ENCODE peak calls at places on chromosomes 16 and 17, in nine cellular contexts. X is tibial nerve, D is OCI-LY7, Q is cardiac fibroblast, N is A549, B is Caco-2, U is heart left ventricle, L is sigmoid colon, Y is foreskin fibroblast. J is an unnamed sample.

GRCh38 chr16:80591071-80591935 is 50.5 kb downstream of the DYNLRB2 start:
- DNase-seq in X (no peak), D (no peak), Q (no peak), N (no peak), B (no peak), U (no peak), L (no peak), Y (no peak), J (no peak)

GRCh38 chr16:27826893-27827289 is 236.6 kb downstream of the GSG1L start:
- DNase-seq in X (no peak), D (no peak), Q (no peak), N (no peak), B (no peak), U (no peak), L (peak; percentile 19), Y (no peak), J (no peak)

GRCh38 chr17:21452377-21453143 is 76.4 kb downstream of the KCNJ12 start:
- DNase-seq in X (peak; percentile 72), D (peak; percentile 5), Q (peak; percentile 84), N (no peak), B (no peak), U (peak; percentile 68), L (peak; percentile 80), Y (peak; percentile 84), J (peak; percentile 75)

GRCh38 chr17:78133971-78134898 is 3.7 kb downstream of the TMC8 start:
- DNase-seq in X (peak; percentile 43), D (peak; percentile 91), Q (peak; percentile 38), N (peak; percentile 79), B (peak; percentile 78), U (no peak), L (no peak), Y (peak; percentile 47), J (peak; percentile 80)

GRCh38 chr17:4833941-4834501 is 881 bp downstream of the MINK1 start:
- DNase-seq in X (peak; percentile 14), D (peak; percentile 26), Q (peak; percentile 60), N (no peak), B (no peak), U (no peak), L (peak; percentile 68), Y (peak; percentile 65), J (peak; percentile 67)

GRCh38 chr17:80263253-80264047 is 2.8 kb downstream of the RNF213 start:
- DNase-seq in X (peak; percentile 92), D (peak; percentile 97), Q (peak; percentile 89), N (peak; percentile 66), B (peak; percentile 62), U (peak; percentile 83), L (peak; percentile 95), Y (peak; percentile 90), J (peak; percentile 87)

GRCh38 chr17:11969565-11969964 is 27.7 kb downstream of the ZNF18 start:
- DNase-seq in X (no peak), D (no peak), Q (no peak), N (no peak), B (no peak), U (no peak), L (no peak), Y (no peak), J (no peak)

GRCh38 chr17:63150994-63151464 is 185.0 kb downstream of the TANC2 start:
- DNase-seq in X (no peak), D (no peak), Q (peak; percentile 38), N (no peak), B (no peak), U (no peak), L (no peak), Y (peak; percentile 72), J (no peak)

GRCh38 chr17:56121661-56122060 is 31.6 kb upstream of the ANKFN1 start:
- DNase-seq in X (no peak), D (no peak), Q (no peak), N (no peak), B (no peak), U (no peak), L (no peak), Y (peak; percentile 16), J (no peak)

GRCh38 chr17:41617698-41618097 is 5.1 kb upstream of the KRT16 start:
- DNase-seq in X (no peak), D (no peak), Q (no peak), N (no peak), B (no peak), U (peak; percentile 33), L (peak; percentile 46), Y (no peak), J (peak; percentile 60)

GRCh38 chr17:418421-418751 is 65.8 kb upstream of the RPH3AL start:
- DNase-seq in X (no peak), D (no peak), Q (no peak), N (no peak), B (no peak), U (no peak), L (no peak), Y (no peak), J (no peak)

GRCh38 chr17:46995841-46996571 is 17.0 kb upstream of the RPRML start:
- DNase-seq in X (no peak), D (peak; percentile 49), Q (peak; percentile 48), N (no peak), B (no peak), U (no peak), L (no peak), Y (peak; percentile 54), J (no peak)

GRCh38 chr17:19753661-19754463 is 5.8 kb upstream of the ALDH3A1 start:
- DNase-seq in X (no peak), D (no peak), Q (no peak), N (peak; percentile 89), B (peak; percentile 29), U (peak; percentile 62), L (peak; percentile 61), Y (no peak), J (peak; percentile 82)

GRCh38 chr17:74453665-74454196 is 12.7 kb upstream of the CD300A start:
- DNase-seq in X (no peak), D (peak; percentile 93), Q (no peak), N (peak; percentile 98), B (peak; percentile 91), U (peak; percentile 96), L (no peak), Y (no peak), J (no peak)

GRCh38 chr16:4666537-4667202 is 26.7 kb upstream of the NUDT16L1 start:
- DNase-seq in X (no peak), D (no peak), Q (no peak), N (no peak), B (no peak), U (no peak), L (no peak), Y (no peak), J (no peak)

GRCh38 chr16:1493746-1494094 is 560 bp downstream of the TELO2 start:
- DNase-seq in X (no peak), D (peak; percentile 35), Q (no peak), N (peak; percentile 24), B (no peak), U (peak; percentile 60), L (no peak), Y (peak; percentile 45), J (no peak)

GRCh38 chr16:1494129-1494640 is 1.0 kb downstream of the TELO2 start:
- DNase-seq in X (peak; percentile 26), D (peak; percentile 7), Q (peak; percentile 90), N (peak; percentile 69), B (no peak), U (peak; percentile 84), L (peak; percentile 81), Y (peak; percentile 92), J (peak; percentile 68)

GRCh38 chr16:1495281-1496262 is 2.4 kb downstream of the TELO2 start:
- DNase-seq in X (no peak), D (no peak), Q (no peak), N (no peak), B (no peak), U (peak; percentile 61), L (no peak), Y (no peak), J (no peak)

GRCh38 chr16:1492923-1493745 is at the start of gene TELO2:
- DNase-seq in X (peak; percentile 56), D (peak; percentile 87), Q (peak; percentile 85), N (peak; percentile 76), B (peak; percentile 85), U (peak; percentile 93), L (peak; percentile 89), Y (peak; percentile 91), J (peak; percentile 92)

DNA sequence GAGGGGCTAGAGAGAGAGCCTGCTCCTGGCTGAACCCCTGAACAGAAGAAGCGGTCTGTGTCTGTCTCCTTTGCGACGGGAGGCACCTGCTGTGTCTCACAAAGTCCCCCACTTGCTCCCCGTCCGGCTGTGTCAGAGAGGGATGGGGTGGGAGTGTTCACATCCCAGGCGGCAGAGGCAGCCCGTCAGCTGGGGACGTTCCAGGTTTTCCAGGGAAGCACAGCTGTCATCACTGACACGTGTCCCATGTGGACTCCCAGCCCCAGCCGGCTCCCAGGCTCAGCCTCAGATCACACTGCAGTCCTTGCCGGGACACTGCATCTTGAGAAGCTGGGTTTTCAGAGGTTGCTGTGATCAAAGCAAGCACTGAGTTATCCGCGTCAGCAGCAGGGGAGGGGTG is 1.6 kb downstream of the TELO2 start:
- DNase-seq in X (no peak), D (no peak), Q (peak; percentile 12), N (no peak), B (no peak), U (peak; percentile 77), L (peak; percentile 77), Y (peak; percentile 44), J (no peak)
- H3K4me3 ChIP-seq in X (no peak overlapping the region), D (peak overlapping the region; percentile 90), Q (peak overlapping the region; percentile 78), N (peak overlapping the region; percentile 84), B (no peak overlapping the region), U (peak overlapping the region; percentile 59), L (no peak overlapping the region), Y (peak overlapping the region; percentile 86), J (no peak overlapping the region)

DNA sequence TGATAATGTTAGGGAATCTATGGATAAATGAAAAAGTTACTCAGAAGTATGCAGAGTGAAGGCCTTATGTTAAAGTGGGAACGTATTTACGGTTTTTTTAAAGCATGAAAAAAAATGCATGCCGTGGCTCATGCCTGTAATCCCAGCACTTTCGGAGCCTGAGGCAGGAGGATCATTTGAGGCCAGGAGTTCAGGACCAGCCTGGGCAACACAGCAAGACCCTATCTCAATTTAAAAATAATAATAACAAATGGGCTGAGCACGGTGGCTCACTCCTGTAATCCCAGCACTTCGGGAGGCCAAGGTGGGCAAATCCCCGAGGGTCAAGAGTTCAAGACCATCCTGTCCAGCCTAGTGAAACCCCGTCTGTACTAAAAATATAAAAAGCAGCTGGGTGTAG is 6.0 kb downstream of the POLR2A start:
- DNase-seq in X (no peak), D (no peak), Q (no peak), N (no peak), B (no peak), U (peak; percentile 3), L (no peak), Y (no peak), J (no peak)
- H3K4me3 ChIP-seq in X (no peak overlapping the region), D (no peak overlapping the region), Q (no peak overlapping the region), N (no peak overlapping the region), B (no peak overlapping the region), U (no peak overlapping the region), L (no peak overlapping the region), Y (no peak overlapping the region), J (no peak overlapping the region)

GRCh38 chr17:40072481-40073346 is 9.9 kb downstream of the THRA start:
- DNase-seq in X (no peak), D (no peak), Q (no peak), N (no peak), B (peak; percentile 92), U (peak; percentile 59), L (peak; percentile 74), Y (no peak), J (no peak)
- H3K4me3 ChIP-seq in X (peak overlapping the region; percentile 16), D (no peak overlapping the region), Q (no peak overlapping the region), N (peak overlapping the region; percentile 5), B (peak overlapping the region; percentile 6), U (peak overlapping the region; percentile 21), L (peak overlapping the region; percentile 34), Y (no peak overlapping the region), J (peak overlapping the region; percentile 29)

DNA sequence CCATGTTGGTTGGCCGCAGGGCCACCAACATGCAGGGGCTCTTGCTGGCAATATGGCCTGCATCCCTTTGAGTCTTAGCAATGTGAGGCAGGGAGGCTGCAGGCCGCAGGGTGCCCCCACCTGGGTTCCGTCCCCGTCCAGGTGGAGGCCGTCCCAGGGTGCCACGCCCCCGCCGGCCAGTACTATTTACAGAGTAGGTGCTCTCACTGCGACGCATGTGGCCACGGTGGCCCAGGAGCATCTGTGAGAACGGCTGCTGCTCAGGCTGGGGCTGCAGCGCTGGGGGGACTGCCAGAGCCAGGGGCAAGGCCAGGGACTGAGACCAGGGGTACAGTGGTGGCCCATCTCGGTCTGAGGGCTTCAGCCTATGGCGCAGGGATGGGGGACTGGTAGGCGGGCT is 3.6 kb downstream of the MATCAP1 start:
- DNase-seq in X (no peak), D (no peak), Q (no peak), N (no peak), B (no peak), U (no peak), L (no peak), Y (no peak), J (no peak)
- H3K4me3 ChIP-seq in X (no peak overlapping the region), D (no peak overlapping the region), Q (no peak overlapping the region), N (no peak overlapping the region), B (no peak overlapping the region), U (no peak overlapping the region), L (no peak overlapping the region), Y (no peak overlapping the region), J (no peak overlapping the region)